ENCODE peak calls at places on chromosomes 5 and 9, in ten cellular contexts. F, C, Q, Z, Y, G, T, X, L and W are unnamed samples.

GRCh38 chr9:131187957-131188356 is 62.6 kb downstream of the NUP214 start:
- DNase-seq in F (no peak), C (no peak), Q (no peak), Z (no peak), Y (no peak), G (no peak), T (no peak), X (no peak), L (no peak), W (no peak)

GRCh38 chr9:121074370-121075250 is at the start of gene CNTRL:
- DNase-seq in F (peak; percentile 93), C (peak; percentile 54), Q (peak; percentile 97), Z (peak; percentile 88), Y (peak; percentile 73), G (peak; percentile 86), T (peak; percentile 62), X (peak; percentile 96), L (peak; percentile 89), W (peak; percentile 93)

GRCh38 chr5:171342362-171343111 is 33.5 kb downstream of the TLX3 start:
- DNase-seq in F (peak; percentile 31), C (peak; percentile 64), Q (peak; percentile 64), Z (no peak), Y (peak; percentile 40), G (peak; percentile 60), T (no peak), X (peak; percentile 46), L (peak; percentile 41), W (peak; percentile 61)

GRCh38 chr5:149586708-149587318 is 5.5 kb downstream of the ARHGEF37 start:
- DNase-seq in F (no peak), C (no peak), Q (no peak), Z (no peak), Y (no peak), G (no peak), T (no peak), X (no peak), L (no peak), W (no peak)

GRCh38 chr9:1979815-1980367 is 35.3 kb upstream of the SMARCA2 start:
- DNase-seq in F (peak; percentile 27), C (no peak), Q (peak; percentile 54), Z (peak; percentile 13), Y (no peak), G (no peak), T (no peak), X (no peak), L (peak; percentile 41), W (no peak)

GRCh38 chr9:101478444-101478843 is 42.9 kb upstream of the ALDOB start:
- DNase-seq in F (no peak), C (no peak), Q (no peak), Z (no peak), Y (no peak), G (no peak), T (no peak), X (no peak), L (no peak), W (no peak)

GRCh38 chr9:110712955-110713354 is 44.4 kb downstream of the MUSK start:
- DNase-seq in F (no peak), C (no peak), Q (no peak), Z (no peak), Y (no peak), G (no peak), T (no peak), X (no peak), L (no peak), W (no peak)

GRCh38 chr5:91176288-91177016 is 206.7 kb downstream of the ARRDC3 start:
- DNase-seq in F (no peak), C (no peak), Q (no peak), Z (no peak), Y (no peak), G (no peak), T (no peak), X (no peak), L (no peak), W (no peak)

GRCh38 chr9:134643306-134643705 is 1.7 kb downstream of the COL5A1 start:
- DNase-seq in F (no peak), C (no peak), Q (no peak), Z (peak; percentile 44), Y (no peak), G (no peak), T (no peak), X (no peak), L (no peak), W (no peak)

GRCh38 chr5:13227520-13227919 is 717.0 kb downstream of the DNAH5 start:
- DNase-seq in F (no peak), C (no peak), Q (no peak), Z (no peak), Y (no peak), G (no peak), T (no peak), X (no peak), L (no peak), W (no peak)

GRCh38 chr9:115637661-115638060 is 515.9 kb upstream of the PAPPA start:
- DNase-seq in F (no peak), C (no peak), Q (no peak), Z (no peak), Y (no peak), G (no peak), T (no peak), X (no peak), L (no peak), W (no peak)

GRCh38 chr5:53578854-53579253 is 18.4 kb downstream of the NDUFS4 start:
- DNase-seq in F (no peak), C (no peak), Q (no peak), Z (no peak), Y (no peak), G (no peak), T (no peak), X (no peak), L (no peak), W (no peak)

GRCh38 chr9:98031935-98032334 is 24.6 kb upstream of the NANS start:
- DNase-seq in F (no peak), C (no peak), Q (no peak), Z (no peak), Y (no peak), G (no peak), T (no peak), X (no peak), L (no peak), W (no peak)

GRCh38 chr5:107705390-107706014 is 34.8 kb upstream of the EFNA5 start:
- DNase-seq in F (no peak), C (no peak), Q (no peak), Z (no peak), Y (no peak), G (no peak), T (no peak), X (no peak), L (no peak), W (no peak)

GRCh38 chr5:176855598-176855997 is 43.5 kb downstream of the HK3 start:
- DNase-seq in F (no peak), C (no peak), Q (no peak), Z (no peak), Y (no peak), G (no peak), T (no peak), X (no peak), L (no peak), W (no peak)

GRCh38 chr9:131678499-131679111 is 61.3 kb downstream of the RAPGEF1 start:
- DNase-seq in F (peak; percentile 88), C (peak; percentile 85), Q (peak; percentile 95), Z (peak; percentile 45), Y (peak; percentile 92), G (peak; percentile 42), T (peak; percentile 71), X (peak; percentile 44), L (peak; percentile 72), W (peak; percentile 13)

GRCh38 chr5:127092690-127093089 is 19.4 kb upstream of the C5orf63 start:
- DNase-seq in F (no peak), C (no peak), Q (no peak), Z (no peak), Y (no peak), G (no peak), T (no peak), X (peak; percentile 33), L (no peak), W (no peak)

GRCh38 chr5:619444-619843 is 7.3 kb downstream of the CEP72 start:
- DNase-seq in F (no peak), C (no peak), Q (no peak), Z (no peak), Y (no peak), G (peak; percentile 15), T (no peak), X (no peak), L (no peak), W (no peak)
- TF ChIP-seq POLR2A in F (no peak), C (no peak), Q (no peak), Z (no peak), Y (no peak), G (no peak), T (no peak), X (no peak), L (no peak), W (no peak)

DNA sequence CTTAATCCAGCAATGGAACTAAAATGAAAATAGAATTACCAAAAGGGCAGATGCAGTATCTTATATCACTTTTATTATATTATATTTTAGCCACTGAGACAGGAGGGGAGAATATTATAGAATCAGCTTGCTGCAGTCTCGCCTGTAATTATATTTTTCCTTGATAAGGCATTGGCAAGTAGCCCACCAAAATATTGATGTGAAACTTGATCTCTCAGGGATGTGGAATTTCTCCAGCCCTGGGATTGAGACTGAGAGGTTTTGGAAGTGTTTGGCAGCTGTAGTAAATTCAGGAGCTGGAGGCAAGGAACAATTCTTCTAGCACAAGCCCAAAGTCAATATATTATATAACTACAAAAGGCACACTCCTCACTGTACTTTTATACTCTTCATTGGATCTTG is 142.1 kb upstream of the ADAMTSL1 start:
- DNase-seq in F (no peak), C (no peak), Q (no peak), Z (no peak), Y (no peak), G (no peak), T (no peak), X (no peak), L (no peak), W (no peak)
- TF ChIP-seq POLR2A in F (no peak), C (no peak), Q (no peak), Z (no peak), Y (no peak), G (no peak), T (no peak), X (no peak), L (no peak), W (no peak)

GRCh38 chr9:137298401-137298982 is 3.6 kb downstream of the NRARP start:
- DNase-seq in F (peak; percentile 62), C (no peak), Q (no peak), Z (peak; percentile 7), Y (no peak), G (no peak), T (no peak), X (no peak), L (no peak), W (no peak)
- TF ChIP-seq POLR2A in F (no peak), C (no peak), Q (no peak), Z (no peak), Y (no peak), G (no peak), T (no peak), X (no peak), L (no peak), W (no peak)

DNA sequence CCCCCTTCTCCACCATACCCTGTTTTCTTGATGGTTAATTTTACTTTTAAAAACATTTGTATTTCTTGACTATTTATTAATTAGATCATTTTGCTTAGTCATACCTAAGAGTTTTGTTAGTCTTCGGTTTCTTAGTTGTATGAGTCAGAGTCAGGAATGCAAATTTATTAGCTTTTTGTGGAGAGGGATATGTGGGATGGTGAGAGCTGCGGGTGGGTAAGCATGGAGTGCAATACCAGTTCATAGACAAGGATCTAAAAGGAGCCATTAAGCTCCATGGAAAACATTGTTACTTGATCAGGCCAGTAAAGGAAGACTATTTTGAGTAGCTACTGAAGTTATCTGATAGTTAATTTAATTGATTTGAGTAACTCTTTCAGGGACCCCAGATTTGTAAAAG is 77.5 kb downstream of the ZSWIM6 start:
- DNase-seq in F (no peak), C (peak; percentile 79), Q (no peak), Z (no peak), Y (peak; percentile 77), G (peak; percentile 27), T (no peak), X (peak; percentile 28), L (peak; percentile 54), W (peak; percentile 28)
- TF ChIP-seq POLR2A in F (no peak), C (no peak), Q (no peak), Z (no peak), Y (no peak), G (no peak), T (no peak), X (no peak), L (no peak), W (no peak)